ENCODE peak calls at places on chromosome 2, in six cellular contexts. D, F, S, X, N and P are unnamed samples.

GRCh38 chr2:55965966-55966365 is 42.4 kb upstream of the EFEMP1 start:
- DNase-seq in D (no peak), F (no peak), S (no peak), X (no peak), N (no peak), P (no peak)

GRCh38 chr2:41791523-41791922 is 256.3 kb upstream of the PKDCC start:
- DNase-seq in D (no peak), F (no peak), S (no peak), X (peak), N (no peak), P (no peak)

GRCh38 chr2:236396818-236397350 is 132.7 kb upstream of the ASB18 start:
- DNase-seq in D (no peak), F (no peak), S (no peak), X (no peak), N (no peak), P (no peak)

GRCh38 chr2:52933878-52934277 is 833.7 kb upstream of the CHAC2 start:
- DNase-seq in D (no peak), F (no peak), S (no peak), X (peak), N (no peak), P (no peak)

GRCh38 chr2:9390991-9391390 is 32.3 kb downstream of the ITGB1BP1 start:
- DNase-seq in D (no peak), F (no peak), S (no peak), X (no peak), N (no peak), P (no peak)

GRCh38 chr2:78780321-78780720 is 245.2 kb upstream of the REG3G start:
- DNase-seq in D (no peak), F (no peak), S (no peak), X (no peak), N (no peak), P (no peak)

GRCh38 chr2:172807011-172807410 is 71.4 kb downstream of the RAPGEF4 start:
- DNase-seq in D (peak), F (no peak), S (no peak), X (no peak), N (no peak), P (no peak)

GRCh38 chr2:98294711-98295110 is 51.5 kb upstream of the CNGA3 start:
- DNase-seq in D (no peak), F (no peak), S (no peak), X (no peak), N (no peak), P (no peak)

GRCh38 chr2:18626958-18627650 is 37.7 kb upstream of the NT5C1B start:
- DNase-seq in D (no peak), F (no peak), S (no peak), X (no peak), N (no peak), P (no peak)